ENCODE peak calls at places on chromosome 14, in five cellular contexts. One of them, this sample, is unnamed.
A peak's percentile ranks its signal among the peaks of the same experiment; 100 is the strongest.

GRCh38 chr14:78598046-78598652 is 428.0 kb downstream of the NRXN3 start:
- DNase-seq in left ventricle myocardium inferior: peak; percentile 17
- DNase-seq in small intestine: peak; percentile 60
- DNase-seq in prostate gland: peak; percentile 27
- DNase-seq in stomach: peak; percentile 44
- DNase-seq in this sample: peak; percentile 23

GRCh38 chr14:93160353-93160801 is 24.3 kb downstream of the MOAP1 start:
- DNase-seq in left ventricle myocardium inferior: no peak
- DNase-seq in prostate gland: no peak
- DNase-seq in stomach: no peak
- DNase-seq in small intestine: peak; percentile 21
- DNase-seq in this sample: peak; percentile 25

GRCh38 chr14:42149609-42150261 is 543.1 kb downstream of the LRFN5 start:
- DNase-seq in stomach: no peak
- DNase-seq in small intestine: no peak
- DNase-seq in left ventricle myocardium inferior: no peak
- DNase-seq in prostate gland: no peak
- DNase-seq in this sample: no peak

GRCh38 chr14:90866822-90867221 is 50.6 kb upstream of the TTC7B start:
- DNase-seq in stomach: no peak
- DNase-seq in prostate gland: no peak
- DNase-seq in left ventricle myocardium inferior: no peak
- DNase-seq in small intestine: no peak
- DNase-seq in this sample: no peak

GRCh38 chr14:83779266-83779665 is 1750.7 kb upstream of the FLRT2 start:
- DNase-seq in left ventricle myocardium inferior: no peak
- DNase-seq in stomach: no peak
- DNase-seq in prostate gland: no peak
- DNase-seq in small intestine: no peak
- DNase-seq in this sample: peak; percentile 53

GRCh38 chr14:96723946-96724345 is 73.2 kb upstream of the VRK1 start:
- DNase-seq in small intestine: no peak
- DNase-seq in stomach: no peak
- DNase-seq in left ventricle myocardium inferior: no peak
- DNase-seq in prostate gland: no peak
- DNase-seq in this sample: no peak

GRCh38 chr14:54674342-54674741 is 107.4 kb downstream of the SAMD4A start:
- DNase-seq in left ventricle myocardium inferior: no peak
- DNase-seq in prostate gland: no peak
- DNase-seq in stomach: no peak
- DNase-seq in small intestine: no peak
- DNase-seq in this sample: no peak

GRCh38 chr14:100617715-100618693 is 30.8 kb upstream of the BEGAIN start:
- DNase-seq in small intestine: no peak
- DNase-seq in left ventricle myocardium inferior: peak; percentile 27
- DNase-seq in prostate gland: no peak
- DNase-seq in stomach: no peak
- DNase-seq in this sample: no peak

GRCh38 chr14:30417121-30417520 is 141.8 kb upstream of the G2E3 start:
- DNase-seq in stomach: no peak
- DNase-seq in prostate gland: no peak
- DNase-seq in small intestine: no peak
- DNase-seq in left ventricle myocardium inferior: no peak
- DNase-seq in this sample: no peak

GRCh38 chr14:91417983-91418386 is 365 bp upstream of the CCDC88C start:
- DNase-seq in small intestine: peak; percentile 67
- DNase-seq in prostate gland: no peak
- DNase-seq in left ventricle myocardium inferior: no peak
- DNase-seq in stomach: peak; percentile 61
- DNase-seq in this sample: peak; percentile 37

GRCh38 chr14:65222434-65222833 is 120.1 kb upstream of the MAX start:
- DNase-seq in left ventricle myocardium inferior: peak; percentile 28
- DNase-seq in stomach: peak; percentile 54
- DNase-seq in small intestine: peak; percentile 66
- DNase-seq in prostate gland: peak; percentile 15
- DNase-seq in this sample: peak; percentile 44

GRCh38 chr14:89356927-89357326 is 60.1 kb downstream of the FOXN3 start:
- DNase-seq in stomach: no peak
- DNase-seq in left ventricle myocardium inferior: no peak
- DNase-seq in small intestine: no peak
- DNase-seq in prostate gland: no peak
- DNase-seq in this sample: no peak

GRCh38 chr14:72479471-72479931 is 414.4 kb downstream of the DPF3 start:
- DNase-seq in prostate gland: no peak
- DNase-seq in stomach: no peak
- DNase-seq in small intestine: no peak
- DNase-seq in left ventricle myocardium inferior: no peak
- DNase-seq in this sample: peak; percentile 5

GRCh38 chr14:61607570-61608244 is 87.6 kb upstream of the HIF1A start:
- DNase-seq in prostate gland: no peak
- DNase-seq in left ventricle myocardium inferior: no peak
- DNase-seq in small intestine: no peak
- DNase-seq in stomach: no peak
- DNase-seq in this sample: peak; percentile 98

GRCh38 chr14:33315217-33315616 is 376.5 kb downstream of the NPAS3 start:
- DNase-seq in left ventricle myocardium inferior: no peak
- DNase-seq in stomach: no peak
- DNase-seq in small intestine: no peak
- DNase-seq in prostate gland: no peak
- DNase-seq in this sample: no peak

GRCh38 chr14:68785817-68786490 is 6.9 kb downstream of the ZFP36L1 start:
- DNase-seq in small intestine: peak; percentile 63
- DNase-seq in left ventricle myocardium inferior: no peak
- DNase-seq in stomach: peak; percentile 33
- DNase-seq in prostate gland: no peak
- DNase-seq in this sample: no peak

GRCh38 chr14:99671230-99672224 is 12.6 kb upstream of the CYP46A1 start:
- DNase-seq in small intestine: peak; percentile 87
- DNase-seq in left ventricle myocardium inferior: no peak
- DNase-seq in prostate gland: no peak
- DNase-seq in stomach: no peak
- DNase-seq in this sample: no peak

GRCh38 chr14:66388516-66388915 is 97.7 kb upstream of the CCDC196 start:
- DNase-seq in left ventricle myocardium inferior: no peak
- DNase-seq in small intestine: no peak
- DNase-seq in stomach: no peak
- DNase-seq in prostate gland: no peak
- DNase-seq in this sample: no peak

GRCh38 chr14:96065661-96066459 is 26.7 kb downstream of the C14orf132 start:
- DNase-seq in stomach: no peak
- DNase-seq in left ventricle myocardium inferior: no peak
- DNase-seq in prostate gland: no peak
- DNase-seq in small intestine: no peak
- DNase-seq in this sample: no peak

GRCh38 chr14:81221579-81222102 is 882 bp upstream of the GTF2A1 start:
- DNase-seq in stomach: no peak
- DNase-seq in prostate gland: peak; percentile 6
- DNase-seq in left ventricle myocardium inferior: no peak
- DNase-seq in small intestine: no peak
- DNase-seq in this sample: peak; percentile 11

GRCh38 chr14:101719708-101720107 is 41.8 kb upstream of the PPP2R5C start:
- DNase-seq in small intestine: no peak
- DNase-seq in prostate gland: no peak
- DNase-seq in left ventricle myocardium inferior: no peak
- DNase-seq in stomach: peak; percentile 22
- DNase-seq in this sample: no peak

GRCh38 chr14:100440207-100440631 is 117.1 kb downstream of the SLC25A47 start:
- DNase-seq in prostate gland: peak; percentile 87
- DNase-seq in left ventricle myocardium inferior: peak; percentile 64
- DNase-seq in small intestine: peak; percentile 82
- DNase-seq in stomach: peak; percentile 77
- DNase-seq in this sample: peak; percentile 65

GRCh38 chr14:55448146-55448614 is 7.8 kb upstream of the TBPL2 start:
- DNase-seq in left ventricle myocardium inferior: no peak
- DNase-seq in stomach: peak; percentile 35
- DNase-seq in small intestine: peak; percentile 36
- DNase-seq in prostate gland: no peak
- DNase-seq in this sample: peak; percentile 32

GRCh38 chr14:44404021-44404420 is 103.1 kb downstream of the FSCB start:
- DNase-seq in stomach: no peak
- DNase-seq in small intestine: no peak
- DNase-seq in prostate gland: no peak
- DNase-seq in left ventricle myocardium inferior: no peak
- DNase-seq in this sample: peak; percentile 77

GRCh38 chr14:101708853-101709532 is 52.5 kb upstream of the PPP2R5C start:
- DNase-seq in prostate gland: no peak
- DNase-seq in stomach: no peak
- DNase-seq in small intestine: no peak
- DNase-seq in left ventricle myocardium inferior: no peak
- DNase-seq in this sample: no peak

GRCh38 chr14:94026886-94027469 is 838 bp downstream of the OTUB2 start:
- DNase-seq in prostate gland: no peak
- DNase-seq in left ventricle myocardium inferior: no peak
- DNase-seq in small intestine: no peak
- DNase-seq in stomach: no peak
- DNase-seq in this sample: no peak

GRCh38 chr14:93231129-93231979 is 24.3 kb downstream of the UBR7 start:
- DNase-seq in small intestine: no peak
- DNase-seq in left ventricle myocardium inferior: peak; percentile 17
- DNase-seq in prostate gland: no peak
- DNase-seq in stomach: no peak
- DNase-seq in this sample: peak; percentile 78

GRCh38 chr14:103209054-103209453 is 85.8 kb downstream of the TNFAIP2 start:
- DNase-seq in small intestine: no peak
- DNase-seq in stomach: no peak
- DNase-seq in prostate gland: no peak
- DNase-seq in left ventricle myocardium inferior: no peak
- DNase-seq in this sample: no peak

GRCh38 chr14:103206023-103206481 is 82.8 kb downstream of the TNFAIP2 start:
- DNase-seq in small intestine: no peak
- DNase-seq in left ventricle myocardium inferior: no peak
- DNase-seq in stomach: no peak
- DNase-seq in prostate gland: no peak
- DNase-seq in this sample: no peak

GRCh38 chr14:103207038-103207403 is 83.8 kb downstream of the TNFAIP2 start:
- DNase-seq in stomach: peak; percentile 51
- DNase-seq in prostate gland: peak; percentile 28
- DNase-seq in small intestine: peak; percentile 73
- DNase-seq in left ventricle myocardium inferior: peak; percentile 91
- DNase-seq in this sample: no peak

GRCh38 chr14:103205541-103205906 is 82.3 kb downstream of the TNFAIP2 start:
- DNase-seq in left ventricle myocardium inferior: no peak
- DNase-seq in prostate gland: no peak
- DNase-seq in small intestine: no peak
- DNase-seq in stomach: no peak
- DNase-seq in this sample: no peak

DNA sequence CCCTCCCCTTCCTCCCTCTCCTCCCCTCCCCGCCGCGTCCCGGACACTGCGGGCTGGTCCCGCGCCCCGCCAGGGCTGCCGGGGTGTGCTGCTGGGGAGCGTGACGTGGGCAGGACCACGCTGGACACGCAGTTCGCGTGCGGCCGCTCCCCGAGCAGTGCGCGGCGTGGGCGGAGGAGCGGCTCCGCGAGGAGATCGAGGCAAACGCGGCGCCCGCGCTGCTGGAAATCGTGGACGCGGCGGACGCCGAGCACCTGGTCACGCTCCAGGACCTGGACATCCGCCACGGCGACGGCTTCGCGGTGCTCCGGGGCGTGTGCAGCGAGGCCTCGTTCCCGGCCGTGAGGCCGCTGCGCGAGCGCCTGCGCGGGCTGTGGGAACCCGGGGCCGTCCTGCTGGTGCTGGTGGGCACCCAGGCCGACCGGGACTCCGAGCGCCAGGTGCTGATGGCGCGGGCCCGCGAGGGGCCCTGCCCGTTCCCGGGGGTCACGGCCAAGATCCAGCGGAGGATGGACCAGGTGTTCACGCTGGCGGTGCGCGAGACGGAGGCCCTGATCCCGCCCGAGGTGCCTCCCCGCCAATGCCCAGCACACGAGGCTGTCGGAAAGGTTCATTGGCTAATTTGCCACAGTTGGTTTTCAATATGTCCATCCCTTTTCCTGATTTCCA is 84.3 kb downstream of the TNFAIP2 start:
- DNase-seq in small intestine: peak; percentile 22
- DNase-seq in stomach: peak; percentile 39
- DNase-seq in left ventricle myocardium inferior: peak; percentile 49
- DNase-seq in prostate gland: no peak
- DNase-seq in this sample: no peak
- H3K4me3 ChIP-seq in small intestine: peak overlapping the region; percentile 25
- H3K4me3 ChIP-seq in stomach: peak overlapping the region; percentile 44
- H3K4me3 ChIP-seq in left ventricle myocardium inferior: peak overlapping the region; percentile 70
- H3K4me3 ChIP-seq in prostate gland: peak overlapping the region; percentile 38
- H3K4me3 ChIP-seq in this sample: no peak overlapping the region

GRCh38 chr14:36509056-36509917 is 10.7 kb downstream of the NKX2-1 start:
- DNase-seq in stomach: no peak
- DNase-seq in small intestine: no peak
- DNase-seq in prostate gland: no peak
- DNase-seq in left ventricle myocardium inferior: no peak
- DNase-seq in this sample: no peak
- H3K4me1 ChIP-seq in stomach: peaks cover 42% of the 10 kb centered on the region
- H3K4me1 ChIP-seq in small intestine: no peaks in the 10 kb centered on the region
- H3K4me1 ChIP-seq in prostate gland: no peaks in the 10 kb centered on the region
- H3K4me1 ChIP-seq in left ventricle myocardium inferior: peaks cover 15% of the 10 kb centered on the region
- H3K4me1 ChIP-seq in this sample: no peaks in the 10 kb centered on the region

DNA sequence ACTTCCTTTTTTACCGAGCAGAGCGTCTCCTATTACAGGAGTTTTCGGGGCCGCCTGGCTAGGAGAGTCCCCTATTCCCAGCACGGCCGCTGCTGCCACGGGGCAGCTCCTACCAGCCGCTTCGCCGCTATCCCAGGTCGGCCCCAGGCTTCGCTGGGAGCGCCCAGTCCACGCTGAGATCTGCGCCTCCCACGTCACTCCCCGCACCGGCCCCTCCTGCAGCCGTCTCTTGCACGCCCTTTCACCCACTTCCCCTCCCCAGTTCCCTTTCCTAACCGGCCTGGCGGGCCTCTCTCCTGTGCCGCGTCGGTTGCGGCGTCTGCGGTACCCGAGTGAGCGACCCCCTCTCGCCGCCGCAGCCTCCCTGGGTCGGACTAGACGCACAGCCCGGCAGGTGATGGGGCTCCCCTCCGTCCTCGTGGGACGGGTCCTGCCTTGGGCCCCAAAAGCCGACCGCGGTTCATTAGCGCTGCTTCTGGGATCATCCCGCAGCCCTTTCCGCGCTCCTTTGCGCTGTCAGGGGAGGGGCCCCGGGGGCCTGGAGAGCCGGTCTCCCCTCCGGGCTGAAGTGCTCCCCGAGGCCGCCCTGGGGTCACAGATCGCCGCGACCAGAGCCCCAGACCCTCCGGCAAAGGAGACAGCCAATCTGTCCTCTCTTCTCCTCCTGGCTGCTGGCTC is 1318.4 kb downstream of the TMEM121 start:
- DNase-seq in prostate gland: peak; percentile 46
- DNase-seq in left ventricle myocardium inferior: peak; percentile 75
- DNase-seq in small intestine: peak; percentile 88
- DNase-seq in stomach: peak; percentile 64
- DNase-seq in this sample: peak; percentile 45
- H3K9me3 ChIP-seq in prostate gland: no peaks in the 10 kb centered on the region
- H3K9me3 ChIP-seq in left ventricle myocardium inferior: no peaks in the 10 kb centered on the region
- H3K9me3 ChIP-seq in small intestine: no peaks in the 10 kb centered on the region
- H3K9me3 ChIP-seq in stomach: no peaks in the 10 kb centered on the region
- H3K9me3 ChIP-seq in this sample: no peaks in the 10 kb centered on the region

DNA sequence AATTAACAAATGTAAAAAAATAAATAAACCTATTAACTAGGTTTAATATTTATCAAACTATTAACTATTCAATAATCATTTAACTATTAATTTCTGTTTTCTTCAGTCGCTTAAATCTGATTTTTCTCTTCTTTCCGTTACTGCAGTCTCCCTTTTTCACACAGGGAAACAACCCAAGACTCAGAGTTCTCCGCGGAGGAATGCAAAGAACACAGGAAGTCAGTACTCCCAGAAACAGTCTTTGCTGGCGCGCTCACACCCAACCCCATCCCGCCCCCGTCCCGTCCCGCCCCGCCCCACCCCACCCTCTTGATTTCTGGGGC is 355 bp upstream of the METTL17 start:
- DNase-seq in left ventricle myocardium inferior: no peak
- DNase-seq in prostate gland: no peak
- DNase-seq in stomach: no peak
- DNase-seq in small intestine: no peak
- DNase-seq in this sample: no peak
- H3K4me3 ChIP-seq in left ventricle myocardium inferior: peak overlapping the region; percentile 90
- H3K4me3 ChIP-seq in prostate gland: peak overlapping the region; percentile 52
- H3K4me3 ChIP-seq in stomach: peak overlapping the region; percentile 78
- H3K4me3 ChIP-seq in small intestine: no peak overlapping the region
- H3K4me3 ChIP-seq in this sample: peak overlapping the region; percentile 72

This sample was measured in SJCRH30.